ENCODE peak calls at places on chromosomes 13 and 19, in eight cellular contexts. One of them, this sample, is unnamed.
A peak's percentile ranks its signal among the peaks of the same experiment; 100 is the strongest.

GRCh38 chr13:66803759-66804456 is 426.2 kb downstream of the PCDH9 start:
- DNase-seq in stimulated activated CD8-positive, alpha-beta memory T cell treated with anti-CD3 and anti-CD28 coated beads, Interleukin-4, amount 100 ng/mL, for 24 hours: no peak
- DNase-seq in ureter: no peak
- DNase-seq in stimulated activated CD4-positive, alpha-beta T cell treated with anti-CD3 and anti-CD28 coated beads, Interleukin-2, amount 100 ng/mL, for 4 hours: no peak
- DNase-seq in HepG2: no peak
- DNase-seq in cerebellar nuclear complex: no peak
- DNase-seq in GM23338: no peak
- DNase-seq in SW480: no peak
- DNase-seq in this sample: no peak

GRCh38 chr13:64347662-64348061 is 2882.5 kb downstream of the PCDH9 start:
- DNase-seq in stimulated activated CD8-positive, alpha-beta memory T cell treated with anti-CD3 and anti-CD28 coated beads, Interleukin-4, amount 100 ng/mL, for 24 hours: no peak
- DNase-seq in ureter: no peak
- DNase-seq in stimulated activated CD4-positive, alpha-beta T cell treated with anti-CD3 and anti-CD28 coated beads, Interleukin-2, amount 100 ng/mL, for 4 hours: no peak
- DNase-seq in HepG2: no peak
- DNase-seq in cerebellar nuclear complex: no peak
- DNase-seq in GM23338: no peak
- DNase-seq in SW480: no peak
- DNase-seq in this sample: no peak

GRCh38 chr13:29849731-29850212 is 645 bp downstream of the UBL3 start:
- DNase-seq in stimulated activated CD8-positive, alpha-beta memory T cell treated with anti-CD3 and anti-CD28 coated beads, Interleukin-4, amount 100 ng/mL, for 24 hours: no peak
- DNase-seq in ureter: peak; percentile 68
- DNase-seq in stimulated activated CD4-positive, alpha-beta T cell treated with anti-CD3 and anti-CD28 coated beads, Interleukin-2, amount 100 ng/mL, for 4 hours: peak; percentile 5
- DNase-seq in HepG2: peak; percentile 33
- DNase-seq in cerebellar nuclear complex: no peak
- DNase-seq in GM23338: peak; percentile 60
- DNase-seq in SW480: peak; percentile 82
- DNase-seq in this sample: peak; percentile 17

GRCh38 chr13:28638756-28639155 is 20.2 kb upstream of the POMP start:
- DNase-seq in stimulated activated CD8-positive, alpha-beta memory T cell treated with anti-CD3 and anti-CD28 coated beads, Interleukin-4, amount 100 ng/mL, for 24 hours: no peak
- DNase-seq in ureter: no peak
- DNase-seq in stimulated activated CD4-positive, alpha-beta T cell treated with anti-CD3 and anti-CD28 coated beads, Interleukin-2, amount 100 ng/mL, for 4 hours: no peak
- DNase-seq in HepG2: no peak
- DNase-seq in cerebellar nuclear complex: no peak
- DNase-seq in GM23338: no peak
- DNase-seq in SW480: no peak
- DNase-seq in this sample: no peak

GRCh38 chr19:6589711-6590457 is 1.1 kb downstream of the CD70 start:
- DNase-seq in stimulated activated CD8-positive, alpha-beta memory T cell treated with anti-CD3 and anti-CD28 coated beads, Interleukin-4, amount 100 ng/mL, for 24 hours: no peak
- DNase-seq in ureter: no peak
- DNase-seq in stimulated activated CD4-positive, alpha-beta T cell treated with anti-CD3 and anti-CD28 coated beads, Interleukin-2, amount 100 ng/mL, for 4 hours: no peak
- DNase-seq in HepG2: no peak
- DNase-seq in cerebellar nuclear complex: no peak
- DNase-seq in GM23338: peak; percentile 32
- DNase-seq in SW480: no peak
- DNase-seq in this sample: no peak

GRCh38 chr19:44883962-44884361 is 7.1 kb upstream of the TOMM40 start:
- DNase-seq in stimulated activated CD8-positive, alpha-beta memory T cell treated with anti-CD3 and anti-CD28 coated beads, Interleukin-4, amount 100 ng/mL, for 24 hours: no peak
- DNase-seq in ureter: no peak
- DNase-seq in stimulated activated CD4-positive, alpha-beta T cell treated with anti-CD3 and anti-CD28 coated beads, Interleukin-2, amount 100 ng/mL, for 4 hours: no peak
- DNase-seq in HepG2: no peak
- DNase-seq in cerebellar nuclear complex: no peak
- DNase-seq in GM23338: no peak
- DNase-seq in SW480: no peak
- DNase-seq in this sample: no peak

GRCh38 chr13:109454167-109454917 is 332.0 kb downstream of the IRS2 start:
- DNase-seq in stimulated activated CD8-positive, alpha-beta memory T cell treated with anti-CD3 and anti-CD28 coated beads, Interleukin-4, amount 100 ng/mL, for 24 hours: no peak
- DNase-seq in ureter: no peak
- DNase-seq in stimulated activated CD4-positive, alpha-beta T cell treated with anti-CD3 and anti-CD28 coated beads, Interleukin-2, amount 100 ng/mL, for 4 hours: no peak
- DNase-seq in HepG2: no peak
- DNase-seq in cerebellar nuclear complex: no peak
- DNase-seq in GM23338: no peak
- DNase-seq in SW480: no peak
- DNase-seq in this sample: no peak

GRCh38 chr19:19464339-19465098 is 50.8 kb downstream of the TSSK6 start:
- DNase-seq in stimulated activated CD8-positive, alpha-beta memory T cell treated with anti-CD3 and anti-CD28 coated beads, Interleukin-4, amount 100 ng/mL, for 24 hours: no peak
- DNase-seq in ureter: no peak
- DNase-seq in stimulated activated CD4-positive, alpha-beta T cell treated with anti-CD3 and anti-CD28 coated beads, Interleukin-2, amount 100 ng/mL, for 4 hours: no peak
- DNase-seq in HepG2: no peak
- DNase-seq in cerebellar nuclear complex: no peak
- DNase-seq in GM23338: peak; percentile 86
- DNase-seq in SW480: no peak
- DNase-seq in this sample: no peak

GRCh38 chr13:28120317-28120716 is 18.0 kb upstream of the PAN3 start:
- DNase-seq in stimulated activated CD8-positive, alpha-beta memory T cell treated with anti-CD3 and anti-CD28 coated beads, Interleukin-4, amount 100 ng/mL, for 24 hours: no peak
- DNase-seq in ureter: no peak
- DNase-seq in stimulated activated CD4-positive, alpha-beta T cell treated with anti-CD3 and anti-CD28 coated beads, Interleukin-2, amount 100 ng/mL, for 4 hours: no peak
- DNase-seq in HepG2: no peak
- DNase-seq in cerebellar nuclear complex: no peak
- DNase-seq in GM23338: no peak
- DNase-seq in SW480: no peak
- DNase-seq in this sample: no peak

GRCh38 chr19:8342316-8342683 is 762 bp downstream of the KANK3 start:
- DNase-seq in stimulated activated CD8-positive, alpha-beta memory T cell treated with anti-CD3 and anti-CD28 coated beads, Interleukin-4, amount 100 ng/mL, for 24 hours: no peak
- DNase-seq in ureter: no peak
- DNase-seq in stimulated activated CD4-positive, alpha-beta T cell treated with anti-CD3 and anti-CD28 coated beads, Interleukin-2, amount 100 ng/mL, for 4 hours: no peak
- DNase-seq in HepG2: no peak
- DNase-seq in cerebellar nuclear complex: no peak
- DNase-seq in GM23338: peak; percentile 46
- DNase-seq in SW480: no peak
- DNase-seq in this sample: no peak

GRCh38 chr13:113848431-113849260 is 15.2 kb downstream of the GAS6 start:
- DNase-seq in stimulated activated CD8-positive, alpha-beta memory T cell treated with anti-CD3 and anti-CD28 coated beads, Interleukin-4, amount 100 ng/mL, for 24 hours: no peak
- DNase-seq in ureter: peak; percentile 34
- DNase-seq in stimulated activated CD4-positive, alpha-beta T cell treated with anti-CD3 and anti-CD28 coated beads, Interleukin-2, amount 100 ng/mL, for 4 hours: no peak
- DNase-seq in HepG2: no peak
- DNase-seq in cerebellar nuclear complex: no peak
- DNase-seq in GM23338: no peak
- DNase-seq in SW480: peak; percentile 74
- DNase-seq in this sample: no peak

GRCh38 chr13:98055623-98056022 is 87.3 kb upstream of the FARP1 start:
- DNase-seq in stimulated activated CD8-positive, alpha-beta memory T cell treated with anti-CD3 and anti-CD28 coated beads, Interleukin-4, amount 100 ng/mL, for 24 hours: no peak
- DNase-seq in ureter: no peak
- DNase-seq in stimulated activated CD4-positive, alpha-beta T cell treated with anti-CD3 and anti-CD28 coated beads, Interleukin-2, amount 100 ng/mL, for 4 hours: no peak
- DNase-seq in HepG2: no peak
- DNase-seq in cerebellar nuclear complex: no peak
- DNase-seq in GM23338: no peak
- DNase-seq in SW480: no peak
- DNase-seq in this sample: no peak

GRCh38 chr13:73579574-73580274 is 520.9 kb downstream of the KLF5 start:
- DNase-seq in stimulated activated CD8-positive, alpha-beta memory T cell treated with anti-CD3 and anti-CD28 coated beads, Interleukin-4, amount 100 ng/mL, for 24 hours: no peak
- DNase-seq in ureter: no peak
- DNase-seq in stimulated activated CD4-positive, alpha-beta T cell treated with anti-CD3 and anti-CD28 coated beads, Interleukin-2, amount 100 ng/mL, for 4 hours: no peak
- DNase-seq in HepG2: no peak
- DNase-seq in cerebellar nuclear complex: no peak
- DNase-seq in GM23338: no peak
- DNase-seq in SW480: no peak
- DNase-seq in this sample: no peak

GRCh38 chr19:7292950-7293794 is 1.0 kb downstream of the INSR start:
- DNase-seq in stimulated activated CD8-positive, alpha-beta memory T cell treated with anti-CD3 and anti-CD28 coated beads, Interleukin-4, amount 100 ng/mL, for 24 hours: no peak
- DNase-seq in ureter: peak; percentile 49
- DNase-seq in stimulated activated CD4-positive, alpha-beta T cell treated with anti-CD3 and anti-CD28 coated beads, Interleukin-2, amount 100 ng/mL, for 4 hours: no peak
- DNase-seq in HepG2: peak; percentile 21
- DNase-seq in cerebellar nuclear complex: no peak
- DNase-seq in GM23338: peak; percentile 39
- DNase-seq in SW480: no peak
- DNase-seq in this sample: no peak

GRCh38 chr13:32594339-32594738 is 8.1 kb downstream of the PDS5B start:
- DNase-seq in stimulated activated CD8-positive, alpha-beta memory T cell treated with anti-CD3 and anti-CD28 coated beads, Interleukin-4, amount 100 ng/mL, for 24 hours: no peak
- DNase-seq in ureter: no peak
- DNase-seq in stimulated activated CD4-positive, alpha-beta T cell treated with anti-CD3 and anti-CD28 coated beads, Interleukin-2, amount 100 ng/mL, for 4 hours: no peak
- DNase-seq in HepG2: no peak
- DNase-seq in cerebellar nuclear complex: no peak
- DNase-seq in GM23338: no peak
- DNase-seq in SW480: no peak
- DNase-seq in this sample: no peak

GRCh38 chr19:41408256-41408655 is 10.6 kb downstream of the BCKDHA start:
- DNase-seq in stimulated activated CD8-positive, alpha-beta memory T cell treated with anti-CD3 and anti-CD28 coated beads, Interleukin-4, amount 100 ng/mL, for 24 hours: no peak
- DNase-seq in ureter: no peak
- DNase-seq in stimulated activated CD4-positive, alpha-beta T cell treated with anti-CD3 and anti-CD28 coated beads, Interleukin-2, amount 100 ng/mL, for 4 hours: no peak
- DNase-seq in HepG2: no peak
- DNase-seq in cerebellar nuclear complex: no peak
- DNase-seq in GM23338: peak; percentile 57
- DNase-seq in SW480: no peak
- DNase-seq in this sample: no peak

GRCh38 chr19:18675779-18676178 is 7.7 kb upstream of the CRTC1 start:
- DNase-seq in stimulated activated CD8-positive, alpha-beta memory T cell treated with anti-CD3 and anti-CD28 coated beads, Interleukin-4, amount 100 ng/mL, for 24 hours: no peak
- DNase-seq in ureter: no peak
- DNase-seq in stimulated activated CD4-positive, alpha-beta T cell treated with anti-CD3 and anti-CD28 coated beads, Interleukin-2, amount 100 ng/mL, for 4 hours: no peak
- DNase-seq in HepG2: no peak
- DNase-seq in cerebellar nuclear complex: no peak
- DNase-seq in GM23338: peak; percentile 84
- DNase-seq in SW480: no peak
- DNase-seq in this sample: peak; percentile 16

GRCh38 chr19:39823693-39824092 is 10.3 kb downstream of the DYRK1B start:
- DNase-seq in stimulated activated CD8-positive, alpha-beta memory T cell treated with anti-CD3 and anti-CD28 coated beads, Interleukin-4, amount 100 ng/mL, for 24 hours: no peak
- DNase-seq in ureter: no peak
- DNase-seq in stimulated activated CD4-positive, alpha-beta T cell treated with anti-CD3 and anti-CD28 coated beads, Interleukin-2, amount 100 ng/mL, for 4 hours: no peak
- DNase-seq in HepG2: no peak
- DNase-seq in cerebellar nuclear complex: no peak
- DNase-seq in GM23338: peak; percentile 28
- DNase-seq in SW480: no peak
- DNase-seq in this sample: no peak

GRCh38 chr13:23630349-23631093 is 60.3 kb downstream of the TNFRSF19 start:
- DNase-seq in stimulated activated CD8-positive, alpha-beta memory T cell treated with anti-CD3 and anti-CD28 coated beads, Interleukin-4, amount 100 ng/mL, for 24 hours: no peak
- DNase-seq in ureter: no peak
- DNase-seq in stimulated activated CD4-positive, alpha-beta T cell treated with anti-CD3 and anti-CD28 coated beads, Interleukin-2, amount 100 ng/mL, for 4 hours: no peak
- DNase-seq in HepG2: peak; percentile 86
- DNase-seq in cerebellar nuclear complex: no peak
- DNase-seq in GM23338: no peak
- DNase-seq in SW480: no peak
- DNase-seq in this sample: no peak

GRCh38 chr19:42252365-42253244 is 2.3 kb downstream of the ERF start:
- DNase-seq in stimulated activated CD8-positive, alpha-beta memory T cell treated with anti-CD3 and anti-CD28 coated beads, Interleukin-4, amount 100 ng/mL, for 24 hours: no peak
- DNase-seq in ureter: peak; percentile 58
- DNase-seq in stimulated activated CD4-positive, alpha-beta T cell treated with anti-CD3 and anti-CD28 coated beads, Interleukin-2, amount 100 ng/mL, for 4 hours: no peak
- DNase-seq in HepG2: no peak
- DNase-seq in cerebellar nuclear complex: no peak
- DNase-seq in GM23338: peak; percentile 42
- DNase-seq in SW480: no peak
- DNase-seq in this sample: no peak

GRCh38 chr13:34833562-34834182 is 108.4 kb upstream of the NBEA start:
- DNase-seq in stimulated activated CD8-positive, alpha-beta memory T cell treated with anti-CD3 and anti-CD28 coated beads, Interleukin-4, amount 100 ng/mL, for 24 hours: no peak
- DNase-seq in ureter: no peak
- DNase-seq in stimulated activated CD4-positive, alpha-beta T cell treated with anti-CD3 and anti-CD28 coated beads, Interleukin-2, amount 100 ng/mL, for 4 hours: no peak
- DNase-seq in HepG2: no peak
- DNase-seq in cerebellar nuclear complex: no peak
- DNase-seq in GM23338: peak; percentile 69
- DNase-seq in SW480: no peak
- DNase-seq in this sample: no peak

GRCh38 chr13:33109801-33110200 is 93.6 kb downstream of the KL start:
- DNase-seq in stimulated activated CD8-positive, alpha-beta memory T cell treated with anti-CD3 and anti-CD28 coated beads, Interleukin-4, amount 100 ng/mL, for 24 hours: no peak
- DNase-seq in ureter: no peak
- DNase-seq in stimulated activated CD4-positive, alpha-beta T cell treated with anti-CD3 and anti-CD28 coated beads, Interleukin-2, amount 100 ng/mL, for 4 hours: no peak
- DNase-seq in HepG2: no peak
- DNase-seq in cerebellar nuclear complex: no peak
- DNase-seq in GM23338: peak; percentile 64
- DNase-seq in SW480: no peak
- DNase-seq in this sample: no peak

GRCh38 chr13:95676100-95676774 is 702 bp upstream of the DNAJC3 start:
- DNase-seq in stimulated activated CD8-positive, alpha-beta memory T cell treated with anti-CD3 and anti-CD28 coated beads, Interleukin-4, amount 100 ng/mL, for 24 hours: no peak
- DNase-seq in ureter: no peak
- DNase-seq in stimulated activated CD4-positive, alpha-beta T cell treated with anti-CD3 and anti-CD28 coated beads, Interleukin-2, amount 100 ng/mL, for 4 hours: no peak
- DNase-seq in HepG2: peak; percentile 50
- DNase-seq in cerebellar nuclear complex: no peak
- DNase-seq in GM23338: peak; percentile 77
- DNase-seq in SW480: peak; percentile 71
- DNase-seq in this sample: no peak

GRCh38 chr13:72390909-72391308 is 336.5 kb downstream of the MZT1 start:
- DNase-seq in stimulated activated CD8-positive, alpha-beta memory T cell treated with anti-CD3 and anti-CD28 coated beads, Interleukin-4, amount 100 ng/mL, for 24 hours: no peak
- DNase-seq in ureter: no peak
- DNase-seq in stimulated activated CD4-positive, alpha-beta T cell treated with anti-CD3 and anti-CD28 coated beads, Interleukin-2, amount 100 ng/mL, for 4 hours: no peak
- DNase-seq in HepG2: peak; percentile 10
- DNase-seq in cerebellar nuclear complex: no peak
- DNase-seq in GM23338: no peak
- DNase-seq in SW480: no peak
- DNase-seq in this sample: no peak

GRCh38 chr13:109309625-109310363 is 476.6 kb downstream of the IRS2 start:
- DNase-seq in stimulated activated CD8-positive, alpha-beta memory T cell treated with anti-CD3 and anti-CD28 coated beads, Interleukin-4, amount 100 ng/mL, for 24 hours: no peak
- DNase-seq in ureter: no peak
- DNase-seq in stimulated activated CD4-positive, alpha-beta T cell treated with anti-CD3 and anti-CD28 coated beads, Interleukin-2, amount 100 ng/mL, for 4 hours: no peak
- DNase-seq in HepG2: peak; percentile 78
- DNase-seq in cerebellar nuclear complex: no peak
- DNase-seq in GM23338: no peak
- DNase-seq in SW480: no peak
- DNase-seq in this sample: no peak

GRCh38 chr13:79226250-79226649 is 179.8 kb downstream of the RBM26 start:
- DNase-seq in stimulated activated CD8-positive, alpha-beta memory T cell treated with anti-CD3 and anti-CD28 coated beads, Interleukin-4, amount 100 ng/mL, for 24 hours: no peak
- DNase-seq in ureter: no peak
- DNase-seq in stimulated activated CD4-positive, alpha-beta T cell treated with anti-CD3 and anti-CD28 coated beads, Interleukin-2, amount 100 ng/mL, for 4 hours: no peak
- DNase-seq in HepG2: no peak
- DNase-seq in cerebellar nuclear complex: no peak
- DNase-seq in GM23338: no peak
- DNase-seq in SW480: no peak
- DNase-seq in this sample: no peak

GRCh38 chr19:12825259-12826131 is 8.9 kb downstream of the RTBDN start:
- DNase-seq in stimulated activated CD8-positive, alpha-beta memory T cell treated with anti-CD3 and anti-CD28 coated beads, Interleukin-4, amount 100 ng/mL, for 24 hours: no peak
- DNase-seq in ureter: no peak
- DNase-seq in stimulated activated CD4-positive, alpha-beta T cell treated with anti-CD3 and anti-CD28 coated beads, Interleukin-2, amount 100 ng/mL, for 4 hours: no peak
- DNase-seq in HepG2: no peak
- DNase-seq in cerebellar nuclear complex: no peak
- DNase-seq in GM23338: peak; percentile 96
- DNase-seq in SW480: no peak
- DNase-seq in this sample: no peak

GRCh38 chr13:93700115-93700514 is 473.5 kb downstream of the GPC6 start:
- DNase-seq in stimulated activated CD8-positive, alpha-beta memory T cell treated with anti-CD3 and anti-CD28 coated beads, Interleukin-4, amount 100 ng/mL, for 24 hours: no peak
- DNase-seq in ureter: no peak
- DNase-seq in stimulated activated CD4-positive, alpha-beta T cell treated with anti-CD3 and anti-CD28 coated beads, Interleukin-2, amount 100 ng/mL, for 4 hours: no peak
- DNase-seq in HepG2: no peak
- DNase-seq in cerebellar nuclear complex: no peak
- DNase-seq in GM23338: no peak
- DNase-seq in SW480: no peak
- DNase-seq in this sample: no peak

GRCh38 chr13:85379991-85380390 is 419.2 kb downstream of the SLITRK6 start:
- DNase-seq in stimulated activated CD8-positive, alpha-beta memory T cell treated with anti-CD3 and anti-CD28 coated beads, Interleukin-4, amount 100 ng/mL, for 24 hours: no peak
- DNase-seq in ureter: no peak
- DNase-seq in stimulated activated CD4-positive, alpha-beta T cell treated with anti-CD3 and anti-CD28 coated beads, Interleukin-2, amount 100 ng/mL, for 4 hours: no peak
- DNase-seq in HepG2: no peak
- DNase-seq in cerebellar nuclear complex: no peak
- DNase-seq in GM23338: no peak
- DNase-seq in SW480: no peak
- DNase-seq in this sample: no peak

This sample was measured in activated T-cell treated with anti-CD3 and anti-CD28 coated beads, Interleukin-2, amount 50 U/mL, for 4 hours.